ENCODE peak calls at places on chromosomes 1 and 21, in seven cellular contexts. B is HCT116, Q is HepG2, F is SK-N-SH, E is H1, V is K562, N is GM12878. Z is an unnamed sample.

GRCh38 chr1:14571810-14572767 is 26.4 kb upstream of the KAZN start:
- DNase-seq in V (peak; percentile 64), F (peak; percentile 44), B (no peak), Q (no peak), N (no peak), E (peak; percentile 78), Z (no peak)

GRCh38 chr1:183291216-183291762 is 105.2 kb downstream of the LAMC2 start:
- DNase-seq in F (no peak), B (no peak), Q (no peak), N (no peak), E (no peak), V (no peak), Z (no peak)

GRCh38 chr21:45706299-45706698 is 62.8 kb downstream of the PCBP3 start:
- DNase-seq in E (no peak), Q (no peak), B (no peak), N (no peak), V (no peak), F (no peak), Z (no peak)

GRCh38 chr1:167482184-167482583 is 36.1 kb downstream of the CD247 start:
- DNase-seq in F (no peak), V (no peak), E (no peak), Q (no peak), B (no peak), N (no peak), Z (no peak)

GRCh38 chr1:228368801-228369607 is 37.6 kb downstream of the TRIM11 start:
- DNase-seq in Q (no peak), E (no peak), B (no peak), N (no peak), F (no peak), V (peak; percentile 95), Z (no peak)

GRCh38 chr1:31429583-31429982 is 16.6 kb downstream of the SERINC2 start:
- DNase-seq in F (no peak), E (no peak), B (no peak), Q (no peak), V (no peak), N (no peak), Z (no peak)

GRCh38 chr1:37108596-37109188 is 74.4 kb upstream of the GRIK3 start:
- DNase-seq in F (no peak), B (no peak), E (no peak), Q (no peak), V (no peak), N (no peak), Z (no peak)

GRCh38 chr1:220380885-220381284 is 108.6 kb upstream of the RAB3GAP2 start:
- DNase-seq in B (no peak), E (no peak), N (no peak), F (no peak), V (no peak), Q (no peak), Z (no peak)

GRCh38 chr21:29196021-29196663 is 65.7 kb downstream of the MAP3K7CL start:
- DNase-seq in N (peak; percentile 90), E (no peak), Q (peak; percentile 70), F (peak; percentile 16), V (peak; percentile 73), B (peak; percentile 77), Z (peak; percentile 64)

GRCh38 chr1:23718482-23718881 is 24.8 kb upstream of the ELOA start:
- DNase-seq in B (peak; percentile 56), V (peak; percentile 57), Q (peak; percentile 36), N (no peak), F (peak; percentile 63), E (peak; percentile 75), Z (no peak)
- TF ChIP-seq JUND in B (no peak), V (no peak), Q (no peak), N (no peak), F (no peak), E (no peak), Z (no peak)

GRCh38 chr1:90986954-90987353 is 34.9 kb downstream of the ZNF644 start:
- DNase-seq in B (no peak), N (no peak), E (no peak), F (no peak), V (no peak), Q (no peak), Z (no peak)
- TF ChIP-seq JUND in B (no peak), N (no peak), E (no peak), F (no peak), V (no peak), Q (no peak), Z (no peak)

GRCh38 chr21:26800001-26800400 is 45.2 kb downstream of the ADAMTS1 start:
- DNase-seq in N (no peak), E (no peak), Q (no peak), V (no peak), F (no peak), B (no peak), Z (no peak)
- TF ChIP-seq JUND in N (no peak), E (no peak), Q (no peak), V (no peak), F (no peak), B (no peak), Z (no peak)

DNA sequence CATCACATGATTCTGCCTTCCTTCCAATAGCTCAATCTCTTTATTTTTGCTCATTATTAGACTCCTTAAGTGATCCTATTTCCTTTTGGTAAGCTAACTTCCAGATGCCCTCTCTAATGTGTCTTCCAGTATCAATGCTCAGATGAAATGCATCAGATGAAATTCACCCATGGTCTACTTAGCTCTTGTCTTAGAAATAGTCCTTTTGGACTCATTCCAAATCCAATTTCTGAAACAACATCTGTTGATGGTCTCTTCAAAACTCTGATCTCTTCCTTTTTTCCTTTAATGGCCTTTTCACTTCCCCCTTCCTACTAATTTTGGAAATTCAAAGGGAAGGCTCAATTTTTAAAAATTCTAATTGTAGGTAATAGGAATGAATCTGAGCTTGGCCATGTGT is 81.1 kb upstream of the GREM2 start:
- DNase-seq in E (no peak), V (no peak), N (no peak), F (peak; percentile 43), Q (no peak), B (no peak), Z (no peak)
- TF ChIP-seq JUND in E (no peak), V (no peak), N (no peak), F (no peak), Q (no peak), B (no peak), Z (no peak)

DNA sequence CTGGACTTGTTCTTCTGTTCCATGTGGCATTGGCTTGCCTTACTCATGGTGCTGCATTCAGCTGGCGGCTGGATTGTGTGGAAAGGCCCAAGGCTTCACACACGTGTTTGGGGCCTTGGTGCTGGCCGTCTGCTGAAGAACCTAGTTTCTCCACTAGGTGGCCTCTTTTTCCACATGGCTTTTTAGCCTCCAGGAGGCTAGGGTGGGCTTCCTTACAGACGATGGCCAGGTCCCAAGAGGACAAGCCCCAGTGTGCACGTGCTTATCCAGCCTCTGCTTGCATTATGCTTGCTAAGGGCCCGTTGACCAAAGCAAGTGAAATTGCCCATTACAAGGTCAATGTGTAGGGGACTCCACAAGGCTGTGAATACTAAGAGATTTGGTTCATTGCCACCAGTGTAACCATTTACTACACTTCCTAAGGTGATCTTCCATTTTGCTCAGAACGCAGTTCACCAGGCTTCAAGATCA is 47.5 kb upstream of the FOXO6 start:
- DNase-seq in N (no peak), Q (peak; percentile 24), F (peak; percentile 47), E (peak; percentile 70), B (peak; percentile 43), V (peak; percentile 64), Z (no peak)
- TF ChIP-seq JUND in N (no peak), Q (no peak), F (no peak), E (no peak), B (no peak), V (peak; percentile 31), Z (no peak)

GRCh38 chr1:59271861-59272260 is 25.0 kb upstream of the FGGY start:
- DNase-seq in B (no peak), V (no peak), F (no peak), E (no peak), N (no peak), Q (no peak), Z (no peak)

GRCh38 chr1:59272507-59272906 is 24.4 kb upstream of the FGGY start:
- DNase-seq in Q (no peak), B (no peak), E (no peak), N (peak; percentile 64), V (no peak), F (no peak), Z (no peak)

GRCh38 chr1:59278780-59279354 is 18.0 kb upstream of the FGGY start:
- DNase-seq in B (no peak), F (no peak), E (no peak), Q (no peak), V (peak; percentile 18), N (no peak), Z (no peak)

GRCh38 chr1:59279651-59280050 is 17.2 kb upstream of the FGGY start:
- DNase-seq in N (no peak), V (no peak), B (no peak), F (no peak), E (no peak), Q (no peak), Z (no peak)

GRCh38 chr1:59276317-59276914 is 20.5 kb upstream of the FGGY start:
- DNase-seq in Q (no peak), F (no peak), E (no peak), B (no peak), V (no peak), N (no peak), Z (no peak)
- TF ChIP-seq JUND in Q (no peak), F (no peak), E (no peak), B (no peak), V (no peak), N (no peak), Z (no peak)

GRCh38 chr21:35154788-35155187 is 105.7 kb upstream of the RUNX1 start:
- DNase-seq in Q (no peak), E (no peak), B (no peak), N (no peak), F (no peak), V (peak; percentile 61), Z (no peak)

GRCh38 chr21:35149698-35150097 is 100.6 kb upstream of the RUNX1 start:
- DNase-seq in B (no peak), F (no peak), N (no peak), Q (no peak), E (no peak), V (no peak), Z (no peak)

GRCh38 chr21:35153671-35154070 is 104.6 kb upstream of the RUNX1 start:
- DNase-seq in E (no peak), Q (no peak), N (no peak), V (no peak), F (no peak), B (no peak), Z (no peak)

GRCh38 chr21:35147439-35147838 is 98.3 kb upstream of the RUNX1 start:
- DNase-seq in E (no peak), V (no peak), Q (no peak), B (no peak), N (no peak), F (no peak), Z (no peak)

DNA sequence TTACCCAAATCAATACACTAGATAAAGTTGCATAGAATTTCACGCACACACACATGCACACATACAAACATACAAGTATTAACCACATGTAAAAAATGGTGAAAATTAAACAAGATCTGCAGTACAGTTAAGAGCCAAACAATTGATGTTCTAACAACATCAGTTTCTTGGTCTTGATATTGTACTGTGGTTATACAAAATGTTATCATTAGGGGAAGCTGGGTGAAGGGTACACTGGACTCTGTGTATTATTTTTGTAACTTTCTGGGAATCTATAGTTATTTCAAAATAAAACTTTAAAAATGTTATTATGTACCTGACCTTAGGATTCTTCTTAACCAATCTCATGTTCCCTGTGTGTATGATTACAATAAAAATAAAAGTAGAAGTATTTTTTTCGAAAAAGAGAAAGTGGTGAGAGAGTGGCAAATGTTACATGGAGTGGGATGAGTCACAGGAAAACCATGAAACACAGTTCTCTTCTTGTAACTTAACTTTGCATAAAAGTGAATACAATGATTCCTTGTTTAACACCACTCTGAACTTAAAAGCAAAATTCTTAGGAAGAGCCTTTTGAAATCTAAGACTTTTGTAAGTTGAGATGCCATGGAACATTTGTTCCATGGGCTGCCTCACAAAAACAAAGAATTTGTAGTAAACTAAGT is 101.6 kb upstream of the RUNX1 start:
- DNase-seq in Q (no peak), N (no peak), E (no peak), V (no peak), B (no peak), F (no peak), Z (no peak)
- TF ChIP-seq JUND in Q (no peak), N (no peak), E (no peak), V (no peak), B (peak; percentile 25), F (peak; percentile 51), Z (no peak)